ENCODE peak calls at places on chromosomes 12 and 14, in four cellular contexts. I is cardiac muscle cell, V is pancreas, O is astrocyte of the cerebellum. W is an unnamed sample.

GRCh38 chr12:110737532-110737931 is 5.2 kb downstream of the PPP1CC start:
- DNase-seq in I (no peak), V (no peak), O (no peak), W (no peak)

GRCh38 chr12:10361622-10362021 is 28.2 kb downstream of the KLRK1 start:
- DNase-seq in I (peak), V (no peak), O (no peak), W (no peak)

GRCh38 chr12:43740511-43741100 is 18.0 kb downstream of the PUS7L start:
- DNase-seq in I (no peak), V (no peak), O (no peak), W (no peak)

GRCh38 chr12:778615-779014 is 26.2 kb downstream of the WNK1 start:
- DNase-seq in I (no peak), V (no peak), O (no peak), W (no peak)

GRCh38 chr12:130992448-130992847 is 38.7 kb downstream of the ADGRD1 start:
- DNase-seq in I (no peak), V (no peak), O (no peak), W (no peak)

GRCh38 chr12:52603314-52603713 is 2.1 kb upstream of the KRT72 start:
- DNase-seq in I (no peak), V (no peak), O (no peak), W (no peak)

GRCh38 chr12:100987552-100988277 is 193.1 kb downstream of the ANO4 start:
- DNase-seq in I (peak), V (peak), O (peak), W (peak)

GRCh38 chr12:71746983-71747611 is 7.6 kb upstream of the RAB21 start:
- DNase-seq in I (peak), V (peak), O (peak), W (no peak)

GRCh38 chr12:29517265-29517664 is 19.8 kb upstream of the OVCH1 start:
- DNase-seq in I (no peak), V (no peak), O (no peak), W (no peak)

GRCh38 chr14:71384007-71384605 is 476.8 kb downstream of the PCNX1 start:
- DNase-seq in I (no peak), V (peak), O (no peak), W (no peak)

GRCh38 chr12:54299515-54300266 is 1.1 kb downstream of the NFE2 start:
- DNase-seq in I (no peak), V (no peak), O (no peak), W (no peak)

DNA sequence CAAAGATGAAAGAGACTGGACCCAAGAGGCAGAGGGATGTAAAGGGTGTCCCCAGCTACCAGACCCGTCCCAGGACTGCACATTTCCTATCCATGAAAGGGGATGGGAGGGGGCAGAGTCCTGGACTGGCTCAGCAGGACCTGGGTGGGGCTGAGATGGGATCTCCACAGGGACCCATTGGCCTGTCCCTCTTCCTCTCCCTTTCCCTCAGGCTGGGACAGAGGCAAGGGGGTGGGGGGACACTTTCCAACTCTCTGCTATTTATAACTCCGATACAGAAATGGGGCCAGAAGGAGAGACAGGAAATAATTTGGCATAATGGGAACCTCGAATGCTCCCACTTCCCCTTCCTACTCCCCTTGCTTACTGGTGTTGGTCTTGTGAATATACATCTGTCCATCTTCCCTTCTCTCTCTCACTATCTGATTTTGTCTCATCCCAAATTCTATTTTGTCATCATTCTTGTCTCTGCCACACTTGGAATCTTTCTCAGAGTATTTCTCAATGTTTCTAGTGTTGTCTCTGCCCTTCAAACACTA is 1.1 kb upstream of the ITGA7 start:
- DNase-seq in I (peak), V (no peak), O (no peak), W (no peak)
- H3K4me3 ChIP-seq in I (peak), V (no peak), O (no peak), W (no peak)

GRCh38 chr14:74241611-74242005 is 2.4 kb downstream of the VSX2 start:
- DNase-seq in I (no peak), V (no peak), O (no peak), W (no peak)
- H3K4me3 ChIP-seq in I (peak), V (peak), O (no peak), W (no peak)

GRCh38 chr12:22500100-22500499 is 44.2 kb downstream of the C2CD5 start:
- DNase-seq in I (no peak), V (no peak), O (no peak), W (no peak)

GRCh38 chr12:22499445-22499844 is 44.9 kb downstream of the C2CD5 start:
- DNase-seq in I (no peak), V (no peak), O (no peak), W (no peak)

GRCh38 chr12:22491034-22491433 is 53.3 kb downstream of the C2CD5 start:
- DNase-seq in I (no peak), V (no peak), O (no peak), W (no peak)

DNA sequence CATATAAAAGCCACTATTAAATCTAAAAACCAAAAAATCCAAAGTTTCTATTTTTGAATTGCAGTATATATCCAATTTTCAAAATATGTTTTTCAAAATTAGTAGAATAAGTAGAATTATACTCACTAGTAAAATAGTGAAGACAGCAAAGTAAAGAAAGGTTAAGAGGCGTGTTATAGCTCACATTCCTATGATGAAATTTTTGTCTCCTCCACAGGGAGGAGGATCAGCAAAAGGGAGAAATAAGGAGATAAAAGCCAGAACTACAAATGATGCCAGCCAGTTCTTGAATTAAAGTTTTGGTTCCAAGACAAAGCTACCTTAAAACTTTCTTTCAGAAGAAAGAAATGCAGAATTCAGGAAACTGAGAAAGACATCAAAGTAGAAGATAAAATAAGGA is 50.0 kb downstream of the C2CD5 start:
- DNase-seq in I (no peak), V (no peak), O (no peak), W (no peak)
- H3K4me3 ChIP-seq in I (no peak), V (no peak), O (no peak), W (no peak)

DNA sequence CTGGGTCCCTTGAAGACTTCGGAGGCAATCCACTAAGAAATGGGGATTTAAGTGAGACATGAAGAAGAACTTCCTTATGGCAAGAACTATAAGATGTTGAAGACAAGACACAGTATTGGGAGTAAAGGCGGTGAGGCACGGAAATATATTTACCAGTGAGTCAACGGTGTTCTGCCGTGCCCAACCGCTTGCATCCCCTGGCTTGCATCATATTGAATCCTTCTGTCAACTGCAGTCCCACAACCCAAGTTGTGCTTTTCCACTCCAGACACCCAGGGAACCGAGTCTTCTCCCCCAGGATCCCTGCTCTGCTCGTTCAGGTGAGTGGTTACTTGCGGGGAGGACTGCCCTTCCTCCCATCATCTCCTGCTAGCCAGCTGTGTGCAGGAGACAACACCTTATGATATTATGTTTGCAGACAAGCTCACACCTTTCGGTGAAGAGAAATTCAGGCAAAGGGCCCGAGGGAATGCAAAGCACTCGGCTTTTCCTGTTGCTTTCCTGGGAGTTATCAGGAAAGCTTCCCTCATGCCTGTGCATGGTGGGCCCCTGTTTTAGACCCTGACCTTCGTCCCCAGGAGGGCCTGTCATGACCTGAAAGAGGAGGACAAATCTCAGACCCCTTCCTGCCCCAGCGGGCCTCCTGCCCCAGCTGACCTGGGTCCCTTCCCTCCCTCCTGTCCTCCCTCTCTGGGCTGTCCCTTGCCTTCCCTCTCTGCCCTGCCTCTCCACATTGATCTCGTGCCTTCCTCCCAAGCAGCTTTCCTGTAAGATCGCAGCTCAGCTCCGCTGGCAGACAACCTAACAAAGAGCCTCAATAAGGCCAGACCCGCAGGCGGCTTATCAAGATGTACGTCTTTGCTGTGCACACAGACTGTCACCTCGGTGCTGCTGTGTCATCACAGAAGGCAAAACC is 4.3 kb upstream of the LRTM2 start:
- DNase-seq in I (no peak), V (no peak), O (no peak), W (no peak)
- H3K4me3 ChIP-seq in I (no peak), V (no peak), O (no peak), W (no peak)

GRCh38 chr12:75337905-75338304 is 3.4 kb downstream of the GLIPR1L1 start:
- DNase-seq in I (no peak), V (no peak), O (no peak), W (no peak)

GRCh38 chr12:75329918-75330826 is at the start of gene CAPS2:
- DNase-seq in I (peak), V (peak), O (peak), W (no peak)

DNA sequence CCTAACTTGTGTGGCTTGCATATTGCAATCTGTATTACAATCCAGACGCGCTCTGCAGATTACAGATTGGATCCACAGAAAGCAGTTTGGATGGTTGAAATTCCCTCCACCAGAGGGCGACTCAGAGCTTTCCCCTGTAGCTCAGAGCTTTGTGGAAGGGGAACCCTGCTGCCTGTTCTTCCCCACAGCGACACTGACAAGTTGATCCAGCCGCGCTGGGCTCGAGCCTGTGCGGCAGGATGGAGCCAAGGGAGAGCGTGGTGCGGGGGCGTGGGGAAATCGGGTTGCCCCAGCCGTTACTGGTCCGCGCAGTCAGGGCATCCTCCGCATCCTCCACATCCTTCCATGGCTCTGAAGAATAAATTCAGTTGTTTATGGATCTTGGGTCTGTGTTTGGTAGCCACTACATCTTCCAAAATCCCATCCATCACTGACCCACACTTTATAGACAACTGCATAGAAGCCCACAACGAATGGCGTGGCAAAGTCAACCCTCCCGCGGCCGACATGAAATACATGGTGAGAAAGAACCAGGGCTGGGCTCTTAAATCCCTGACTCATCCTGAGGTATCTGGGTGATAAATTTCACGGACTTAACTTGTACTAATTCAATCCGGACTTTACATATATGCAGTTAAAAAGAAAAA is at the start of gene GLIPR1L1:
- DNase-seq in I (peak), V (peak), O (peak), W (peak)
- H3K4me3 ChIP-seq in I (peak), V (no peak), O (peak), W (peak)